ENCODE peak calls at places on chromosomes 1 and 21, in ten cellular contexts. S is adrenal gland, C is GM10248, V is psoas muscle, P is HCT116, W is tibial nerve, J is foreskin fibroblast, D is brain microvascular endothelial cell, R is Peyer's patch, T is fibroblast of lung. L is an unnamed sample.

GRCh38 chr21:44903689-44904088 is 17.0 kb downstream of the ITGB2 start:
- DNase-seq in V (peak), W (no peak), C (no peak), S (no peak), J (no peak), T (no peak), D (no peak), P (no peak), R (no peak), L (no peak)

GRCh38 chr1:6783221-6783620 is 2.0 kb upstream of the CAMTA1 start:
- DNase-seq in J (no peak), T (no peak), D (no peak), V (no peak), P (no peak), W (no peak), S (no peak), R (no peak), C (no peak), L (no peak)

GRCh38 chr1:151145158-151146071 is 1.0 kb downstream of the SEMA6C start:
- DNase-seq in P (no peak), V (no peak), T (peak), S (no peak), C (no peak), D (peak), W (no peak), R (no peak), J (no peak), L (no peak)

GRCh38 chr1:78047631-78048030 is 1.9 kb downstream of the GIPC2 start:
- DNase-seq in R (no peak), W (no peak), P (no peak), C (no peak), V (no peak), J (no peak), S (no peak), T (no peak), D (no peak), L (no peak)

GRCh38 chr1:167819849-167820683 is 93.9 kb downstream of the ADCY10 start:
- DNase-seq in R (peak), V (peak), C (peak), D (peak), J (peak), T (peak), P (peak), S (peak), W (peak), L (peak)

GRCh38 chr1:27203946-27204345 is 30.5 kb upstream of the WDTC1 start:
- DNase-seq in D (no peak), R (no peak), J (peak), P (no peak), V (no peak), C (no peak), T (no peak), S (no peak), W (no peak), L (peak)

GRCh38 chr1:93255222-93256079 is 74.9 kb downstream of the CCDC18 start:
- DNase-seq in C (no peak), P (no peak), S (no peak), J (peak), V (no peak), W (no peak), D (peak), R (no peak), T (peak), L (peak)

GRCh38 chr1:155022927-155023236 is 10.7 kb downstream of the DCST2 start:
- DNase-seq in C (no peak), J (no peak), W (no peak), P (no peak), S (peak), V (no peak), T (no peak), D (no peak), R (peak), L (no peak)

GRCh38 chr1:232578681-232579195 is 51.2 kb downstream of the SIPA1L2 start:
- DNase-seq in D (no peak), S (no peak), R (no peak), C (no peak), V (no peak), W (no peak), T (no peak), J (no peak), P (no peak), L (no peak)

GRCh38 chr1:244971524-244972216 is 107.3 kb upstream of the HNRNPU start:
- DNase-seq in C (no peak), P (no peak), V (no peak), D (no peak), W (no peak), T (no peak), R (no peak), S (no peak), J (no peak), L (no peak)

GRCh38 chr1:67089685-67090208 is 35.8 kb upstream of the SLC35D1 start:
- DNase-seq in D (no peak), S (no peak), V (no peak), J (no peak), R (no peak), W (no peak), T (no peak), P (no peak), C (no peak), L (no peak)

GRCh38 chr1:40102896-40103295 is 5.8 kb upstream of the PPT1 start:
- DNase-seq in V (no peak), W (no peak), C (no peak), R (no peak), T (no peak), J (no peak), D (no peak), P (no peak), S (no peak), L (no peak)

GRCh38 chr1:37476087-37476452 is 1.7 kb downstream of the ZC3H12A start:
- DNase-seq in D (no peak), C (no peak), J (no peak), W (no peak), P (no peak), R (no peak), S (no peak), V (peak), T (no peak), L (no peak)

GRCh38 chr1:23553896-23554480 is 5.3 kb downstream of the ID3 start:
- DNase-seq in C (no peak), R (no peak), D (no peak), T (no peak), P (no peak), J (no peak), W (no peak), S (no peak), V (no peak), L (no peak)

GRCh38 chr1:119298687-119299086 is 69.9 kb upstream of the HAO2 start:
- DNase-seq in J (no peak), C (no peak), S (no peak), D (peak), W (no peak), V (no peak), T (peak), R (no peak), P (no peak), L (no peak)

GRCh38 chr1:115196291-115196690 is 107.0 kb upstream of the TSPAN2 start:
- DNase-seq in V (no peak), D (no peak), S (no peak), R (no peak), T (no peak), W (no peak), P (no peak), J (no peak), C (no peak), L (no peak)

GRCh38 chr1:27045973-27046558 is 33.4 kb upstream of the TENT5B start:
- DNase-seq in D (peak), C (peak), P (peak), R (peak), T (peak), W (peak), J (peak), S (peak), V (peak), L (peak)

GRCh38 chr1:47578026-47578861 is 140.4 kb downstream of the FOXD2 start:
- DNase-seq in S (no peak), R (peak), P (no peak), T (peak), J (no peak), D (no peak), W (peak), V (no peak), C (no peak), L (no peak)

GRCh38 chr21:46564391-46564790 is 40.5 kb downstream of the S100B start:
- DNase-seq in W (no peak), J (no peak), T (no peak), C (no peak), S (no peak), P (no peak), D (no peak), R (no peak), V (no peak), L (no peak)

GRCh38 chr1:48530727-48531351 is 58.8 kb upstream of the SPATA6 start:
- DNase-seq in W (no peak), J (no peak), V (no peak), C (peak), S (peak), R (peak), P (peak), D (peak), T (peak), L (no peak)

GRCh38 chr1:163459539-163459938 is 137.8 kb downstream of the NUF2 start:
- DNase-seq in C (no peak), T (no peak), J (no peak), W (no peak), S (no peak), R (no peak), P (no peak), D (no peak), V (no peak), L (no peak)

GRCh38 chr1:58779837-58780585 is 3.8 kb downstream of the JUN start:
- DNase-seq in R (no peak), C (no peak), D (peak), W (no peak), S (peak), T (peak), V (no peak), J (peak), P (no peak), L (peak)

GRCh38 chr1:116343019-116343418 is 30.0 kb upstream of the ATP1A1 start:
- DNase-seq in P (no peak), T (no peak), V (no peak), S (no peak), C (no peak), W (no peak), D (no peak), R (no peak), J (no peak), L (no peak)

GRCh38 chr1:153390938-153391710 is at the start of gene S100A8:
- DNase-seq in R (no peak), V (peak), C (no peak), D (no peak), T (no peak), S (peak), J (no peak), W (peak), P (no peak), L (no peak)

GRCh38 chr1:171868217-171868616 is 26.9 kb downstream of the DNM3 start:
- DNase-seq in T (no peak), V (no peak), J (no peak), P (no peak), W (no peak), D (no peak), C (no peak), R (no peak), S (peak), L (no peak)

GRCh38 chr1:156430305-156430704 is 61.3 kb downstream of the RHBG start:
- DNase-seq in V (no peak), T (no peak), P (no peak), D (no peak), J (no peak), C (no peak), R (no peak), W (no peak), S (no peak), L (no peak)

GRCh38 chr1:221039616-221040015 is 160.4 kb downstream of the HLX start:
- DNase-seq in R (no peak), J (peak), D (peak), T (no peak), S (no peak), V (no peak), W (no peak), C (no peak), P (no peak), L (peak)

GRCh38 chr1:183039330-183039729 is 16.1 kb downstream of the LAMC1 start:
- DNase-seq in V (no peak), J (no peak), S (no peak), C (no peak), R (no peak), P (no peak), T (no peak), W (no peak), D (no peak), L (no peak)

GRCh38 chr1:156945881-156946661 is 25.6 kb downstream of the LRRC71 start:
- DNase-seq in S (no peak), J (no peak), P (peak), T (no peak), W (no peak), C (no peak), D (no peak), V (no peak), R (no peak), L (no peak)

GRCh38 chr1:200062143-200062542 is 34.6 kb downstream of the NR5A2 start:
- DNase-seq in R (no peak), T (no peak), C (no peak), D (no peak), V (no peak), S (no peak), P (no peak), W (no peak), J (no peak), L (no peak)
- TF ChIP-seq CTCF in R (no peak), T (no peak), C (no peak), D (no peak), V (no peak), S (no peak), P (no peak), W (no peak), J (no peak), L (no peak)

DNA sequence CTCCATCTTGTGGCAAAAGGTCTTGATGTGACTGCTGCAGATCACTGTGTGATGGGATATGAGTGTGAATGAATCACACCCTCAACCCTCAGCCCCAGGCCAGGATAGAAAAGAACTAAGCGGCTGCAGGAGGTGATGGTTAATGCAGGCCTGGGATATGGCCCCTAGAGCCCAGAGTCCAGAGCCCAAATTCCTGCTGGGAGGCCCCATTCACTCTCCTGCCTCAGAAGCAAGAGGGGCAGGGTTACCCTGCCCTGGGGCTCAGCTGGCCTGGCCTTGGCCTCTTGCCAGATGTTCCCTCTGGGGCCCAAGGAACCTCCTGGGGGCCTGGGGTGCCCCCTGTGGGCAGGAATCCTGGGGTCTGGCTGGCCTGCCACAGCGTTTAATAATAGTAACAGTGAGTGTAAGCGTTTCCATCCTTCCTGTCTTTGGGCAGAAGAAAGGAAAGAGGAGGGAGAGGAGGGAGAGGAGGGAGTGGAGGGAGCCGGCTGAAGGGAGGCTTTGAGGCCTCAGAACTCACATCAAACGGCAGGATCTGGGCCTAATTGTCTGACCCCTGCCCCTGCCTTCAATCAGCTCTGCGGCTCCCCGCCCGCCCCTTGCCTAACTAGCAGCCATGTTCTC is 26.2 kb downstream of the DMAP1 start:
- DNase-seq in C (no peak), D (peak), P (no peak), V (no peak), J (peak), S (no peak), W (no peak), T (peak), R (peak), L (peak)
- TF ChIP-seq CTCF in C (no peak), D (peak), P (no peak), V (no peak), J (peak), S (no peak), W (no peak), T (no peak), R (peak), L (peak)

DNA sequence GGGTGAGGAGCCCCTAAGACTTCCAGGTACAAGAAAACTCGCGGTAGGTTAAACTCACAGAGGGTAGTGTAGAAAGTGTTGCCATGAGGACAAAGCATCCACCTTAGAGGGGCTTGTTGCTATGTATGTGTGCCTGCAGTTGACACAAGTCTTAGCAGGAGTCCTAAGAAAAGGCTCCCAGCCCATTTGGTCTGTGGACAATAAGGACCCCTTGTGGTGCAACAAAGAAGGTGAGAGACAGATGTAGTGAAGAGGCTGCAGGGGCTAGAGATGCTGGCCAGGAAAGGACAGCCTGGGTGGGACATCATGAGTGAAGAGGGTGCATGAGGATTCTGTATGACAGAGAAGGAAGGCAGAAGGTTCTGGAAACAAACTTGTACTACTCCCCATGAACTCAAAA is 36.3 kb upstream of the IL10 start:
- DNase-seq in T (peak), S (no peak), W (no peak), P (no peak), R (no peak), J (no peak), D (peak), C (no peak), V (no peak), L (peak)
- TF ChIP-seq CTCF in T (peak), S (no peak), W (peak), P (peak), R (peak), J (peak), D (peak), C (peak), V (peak), L (peak)

GRCh38 chr1:43556772-43557171 is 26.1 kb downstream of the PTPRF start:
- DNase-seq in S (no peak), C (no peak), W (no peak), P (no peak), J (no peak), D (no peak), V (no peak), T (no peak), R (no peak), L (no peak)
- TF ChIP-seq CTCF in S (no peak), C (no peak), W (no peak), P (no peak), J (no peak), D (no peak), V (no peak), T (no peak), R (no peak), L (no peak)